ENCODE peak calls at places on chromosomes 11 and 22, in four cellular contexts. One of them, this sample, is unnamed.

GRCh38 chr11:113014731-113015455 is 53.7 kb downstream of the NCAM1 start:
- DNase-seq in mammary epithelial cell: no peak
- DNase-seq in dorsolateral prefrontal cortex: peak; percentile 76
- DNase-seq in hepatocyte: peak; percentile 46
- DNase-seq in this sample: no peak

GRCh38 chr11:32792948-32793475 is 1.4 kb downstream of the CCDC73 start:
- DNase-seq in dorsolateral prefrontal cortex: no peak
- DNase-seq in mammary epithelial cell: peak; percentile 28
- DNase-seq in hepatocyte: peak; percentile 66
- DNase-seq in this sample: peak; percentile 13

GRCh38 chr22:47600791-47601400 is 838.4 kb downstream of the TBC1D22A start:
- DNase-seq in hepatocyte: no peak
- DNase-seq in dorsolateral prefrontal cortex: no peak
- DNase-seq in mammary epithelial cell: no peak
- DNase-seq in this sample: no peak

GRCh38 chr11:122696662-122697061 is 41.1 kb downstream of the UBASH3B start:
- DNase-seq in dorsolateral prefrontal cortex: no peak
- DNase-seq in hepatocyte: no peak
- DNase-seq in mammary epithelial cell: no peak
- DNase-seq in this sample: no peak

GRCh38 chr11:32821517-32821916 is 8.2 kb upstream of the PRRG4 start:
- DNase-seq in hepatocyte: no peak
- DNase-seq in mammary epithelial cell: peak; percentile 89
- DNase-seq in dorsolateral prefrontal cortex: no peak
- DNase-seq in this sample: no peak

GRCh38 chr11:48055292-48056132 is 75.2 kb downstream of the PTPRJ start:
- DNase-seq in mammary epithelial cell: peak; percentile 65
- DNase-seq in hepatocyte: peak; percentile 44
- DNase-seq in dorsolateral prefrontal cortex: no peak
- DNase-seq in this sample: no peak

GRCh38 chr11:101390539-101390938 is 193.3 kb downstream of the TRPC6 start:
- DNase-seq in mammary epithelial cell: no peak
- DNase-seq in dorsolateral prefrontal cortex: no peak
- DNase-seq in hepatocyte: no peak
- DNase-seq in this sample: no peak

GRCh38 chr22:33049125-33049729 is 9.0 kb downstream of the SYN3 start:
- DNase-seq in hepatocyte: peak; percentile 88
- DNase-seq in mammary epithelial cell: peak; percentile 41
- DNase-seq in dorsolateral prefrontal cortex: peak; percentile 76
- DNase-seq in this sample: peak; percentile 19

GRCh38 chr11:66131937-66132632 is 62.0 kb downstream of the PACS1 start:
- DNase-seq in dorsolateral prefrontal cortex: no peak
- DNase-seq in mammary epithelial cell: no peak
- DNase-seq in hepatocyte: no peak
- DNase-seq in this sample: no peak

GRCh38 chr11:122853971-122854446 is 15.7 kb downstream of the CRTAM start:
- DNase-seq in hepatocyte: peak; percentile 83
- DNase-seq in dorsolateral prefrontal cortex: no peak
- DNase-seq in mammary epithelial cell: peak; percentile 72
- DNase-seq in this sample: no peak

GRCh38 chr11:70727899-70728620 is 329.7 kb downstream of the CTTN start:
- DNase-seq in mammary epithelial cell: no peak
- DNase-seq in hepatocyte: no peak
- DNase-seq in dorsolateral prefrontal cortex: peak; percentile 8
- DNase-seq in this sample: no peak

GRCh38 chr11:70725786-70726185 is 327.5 kb downstream of the CTTN start:
- DNase-seq in dorsolateral prefrontal cortex: no peak
- DNase-seq in mammary epithelial cell: no peak
- DNase-seq in hepatocyte: no peak
- DNase-seq in this sample: no peak

GRCh38 chr11:70727021-70727420 is 328.7 kb downstream of the CTTN start:
- DNase-seq in dorsolateral prefrontal cortex: no peak
- DNase-seq in hepatocyte: no peak
- DNase-seq in mammary epithelial cell: no peak
- DNase-seq in this sample: no peak

GRCh38 chr11:70721006-70721405 is 322.7 kb downstream of the CTTN start:
- DNase-seq in mammary epithelial cell: no peak
- DNase-seq in dorsolateral prefrontal cortex: no peak
- DNase-seq in hepatocyte: no peak
- DNase-seq in this sample: no peak

GRCh38 chr11:70725272-70725671 is 326.9 kb downstream of the CTTN start:
- DNase-seq in hepatocyte: no peak
- DNase-seq in mammary epithelial cell: no peak
- DNase-seq in dorsolateral prefrontal cortex: no peak
- DNase-seq in this sample: no peak
- H3K27ac ChIP-seq in hepatocyte: no peak overlapping the region
- H3K27ac ChIP-seq in mammary epithelial cell: no peak overlapping the region
- H3K27ac ChIP-seq in dorsolateral prefrontal cortex: no peak overlapping the region
- H3K27ac ChIP-seq in this sample: no peak overlapping the region

DNA sequence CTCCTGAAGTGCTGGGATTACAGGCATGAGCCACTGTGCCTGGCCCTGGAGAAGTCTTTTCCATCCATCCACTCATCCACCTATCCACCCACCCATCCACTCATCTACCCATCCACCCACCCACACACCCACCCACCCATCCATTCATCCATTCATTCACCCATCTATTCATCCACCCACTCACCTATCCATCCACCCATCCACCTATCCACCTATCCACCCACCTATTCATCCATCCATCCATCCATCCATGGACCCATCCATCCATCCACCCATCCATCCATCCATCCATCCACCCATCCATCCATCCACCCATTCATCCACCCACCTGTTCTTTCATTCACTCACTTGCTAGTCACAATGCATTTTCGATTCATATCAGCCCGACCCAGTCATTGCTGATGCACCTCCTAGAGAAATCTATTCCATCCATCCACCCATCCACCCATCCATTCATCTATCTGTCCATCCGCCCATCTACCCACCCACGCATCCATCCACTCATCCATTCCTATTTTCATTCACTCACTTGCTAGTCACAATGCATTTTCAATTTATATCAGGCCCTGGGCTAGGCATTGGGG is 17.7 kb upstream of the SUN2 start:
- DNase-seq in dorsolateral prefrontal cortex: no peak
- DNase-seq in mammary epithelial cell: no peak
- DNase-seq in hepatocyte: no peak
- DNase-seq in this sample: no peak
- H3K27ac ChIP-seq in dorsolateral prefrontal cortex: no peak overlapping the region
- H3K27ac ChIP-seq in mammary epithelial cell: no peak overlapping the region
- H3K27ac ChIP-seq in hepatocyte: no peak overlapping the region
- H3K27ac ChIP-seq in this sample: no peak overlapping the region

GRCh38 chr11:130416906-130417305 is 11.5 kb downstream of the ADAMTS8 start:
- DNase-seq in hepatocyte: no peak
- DNase-seq in mammary epithelial cell: no peak
- DNase-seq in dorsolateral prefrontal cortex: no peak
- DNase-seq in this sample: no peak

GRCh38 chr11:130416537-130416896 is 11.9 kb downstream of the ADAMTS8 start:
- DNase-seq in mammary epithelial cell: no peak
- DNase-seq in hepatocyte: no peak
- DNase-seq in dorsolateral prefrontal cortex: no peak
- DNase-seq in this sample: no peak

GRCh38 chr11:130415719-130416536 is 12.5 kb downstream of the ADAMTS8 start:
- DNase-seq in hepatocyte: no peak
- DNase-seq in dorsolateral prefrontal cortex: no peak
- DNase-seq in mammary epithelial cell: no peak
- DNase-seq in this sample: no peak

GRCh38 chr11:130418756-130419155 is 9.7 kb downstream of the ADAMTS8 start:
- DNase-seq in dorsolateral prefrontal cortex: no peak
- DNase-seq in mammary epithelial cell: no peak
- DNase-seq in hepatocyte: no peak
- DNase-seq in this sample: no peak

DNA sequence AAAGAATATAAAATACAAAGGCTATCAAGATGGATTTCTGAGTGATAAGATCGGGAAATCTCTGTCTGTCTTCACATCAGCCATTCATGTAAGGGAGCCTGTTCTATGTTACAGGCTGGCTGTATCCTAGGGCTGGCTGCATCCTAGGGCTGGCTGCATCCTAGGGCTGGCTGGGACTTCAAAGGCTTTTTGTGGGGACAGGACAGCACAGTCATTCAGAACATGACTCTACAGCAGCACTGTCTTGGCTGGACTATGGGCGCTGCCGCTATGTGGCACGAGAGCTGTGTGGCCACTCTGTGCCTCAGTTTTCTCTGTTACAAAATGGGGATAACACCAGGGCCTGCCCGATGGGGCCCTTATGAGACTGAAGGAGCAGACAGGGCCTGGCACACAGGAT is 10.2 kb downstream of the ADAMTS8 start:
- DNase-seq in hepatocyte: no peak
- DNase-seq in dorsolateral prefrontal cortex: peak; percentile 68
- DNase-seq in mammary epithelial cell: no peak
- DNase-seq in this sample: peak; percentile 36
- H3K27ac ChIP-seq in hepatocyte: no peak overlapping the region
- H3K27ac ChIP-seq in dorsolateral prefrontal cortex: peak overlapping the region; percentile 90
- H3K27ac ChIP-seq in mammary epithelial cell: no peak overlapping the region
- H3K27ac ChIP-seq in this sample: peak overlapping the region; percentile 69

GRCh38 chr22:36872866-36873498 is 12.2 kb downstream of the NCF4 start:
- DNase-seq in dorsolateral prefrontal cortex: no peak
- DNase-seq in mammary epithelial cell: no peak
- DNase-seq in hepatocyte: no peak
- DNase-seq in this sample: no peak
- H3K27ac ChIP-seq in dorsolateral prefrontal cortex: no peak overlapping the region
- H3K27ac ChIP-seq in mammary epithelial cell: no peak overlapping the region
- H3K27ac ChIP-seq in hepatocyte: no peak overlapping the region
- H3K27ac ChIP-seq in this sample: no peak overlapping the region

GRCh38 chr11:75160880-75161279 is 10.0 kb downstream of the SLCO2B1 start:
- DNase-seq in dorsolateral prefrontal cortex: no peak
- DNase-seq in mammary epithelial cell: no peak
- DNase-seq in hepatocyte: no peak
- DNase-seq in this sample: no peak
- H3K27ac ChIP-seq in dorsolateral prefrontal cortex: peak overlapping the region; percentile 81
- H3K27ac ChIP-seq in mammary epithelial cell: no peak overlapping the region
- H3K27ac ChIP-seq in hepatocyte: peak overlapping the region; percentile 98
- H3K27ac ChIP-seq in this sample: no peak overlapping the region

DNA sequence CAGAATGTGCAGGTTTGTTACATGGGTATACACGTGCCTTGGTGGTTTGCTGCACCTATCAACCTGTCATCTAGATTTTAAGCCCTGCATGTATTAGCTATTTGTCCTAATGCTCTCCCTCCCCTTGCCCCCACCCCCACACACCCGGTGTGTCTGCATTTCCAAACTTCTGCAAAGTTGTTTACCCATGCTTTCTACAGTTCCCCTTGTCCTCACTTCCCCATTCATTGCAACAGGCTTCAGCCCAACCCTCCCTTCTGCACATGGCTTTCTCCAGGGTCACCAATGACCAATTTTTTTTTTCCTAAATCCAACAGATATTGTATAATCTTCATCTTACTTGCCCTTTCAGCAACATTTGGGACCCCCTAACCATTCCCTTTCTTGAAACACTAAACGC is 32.0 kb upstream of the NUP50 start:
- DNase-seq in hepatocyte: no peak
- DNase-seq in mammary epithelial cell: no peak
- DNase-seq in dorsolateral prefrontal cortex: no peak
- DNase-seq in this sample: no peak
- H3K27ac ChIP-seq in hepatocyte: no peak overlapping the region
- H3K27ac ChIP-seq in mammary epithelial cell: no peak overlapping the region
- H3K27ac ChIP-seq in dorsolateral prefrontal cortex: no peak overlapping the region
- H3K27ac ChIP-seq in this sample: no peak overlapping the region

GRCh38 chr11:71137376-71137775 is 115.0 kb downstream of the SHANK2 start:
- DNase-seq in mammary epithelial cell: no peak
- DNase-seq in hepatocyte: no peak
- DNase-seq in dorsolateral prefrontal cortex: no peak
- DNase-seq in this sample: no peak
- H3K27ac ChIP-seq in mammary epithelial cell: no peak overlapping the region
- H3K27ac ChIP-seq in hepatocyte: no peak overlapping the region
- H3K27ac ChIP-seq in dorsolateral prefrontal cortex: no peak overlapping the region
- H3K27ac ChIP-seq in this sample: no peak overlapping the region

GRCh38 chr22:50306753-50307749 is at the start of gene PLXNB2:
- DNase-seq in dorsolateral prefrontal cortex: peak; percentile 80
- DNase-seq in mammary epithelial cell: peak; percentile 65
- DNase-seq in hepatocyte: peak; percentile 92
- DNase-seq in this sample: peak; percentile 85

GRCh38 chr22:50308986-50309600 is 1.6 kb upstream of the PLXNB2 start:
- DNase-seq in hepatocyte: no peak
- DNase-seq in dorsolateral prefrontal cortex: no peak
- DNase-seq in mammary epithelial cell: no peak
- DNase-seq in this sample: no peak

GRCh38 chr22:50308597-50308935 is 1.1 kb upstream of the PLXNB2 start:
- DNase-seq in hepatocyte: no peak
- DNase-seq in mammary epithelial cell: no peak
- DNase-seq in dorsolateral prefrontal cortex: peak; percentile 69
- DNase-seq in this sample: peak; percentile 36

GRCh38 chr22:50309601-50309991 is 2.1 kb upstream of the PLXNB2 start:
- DNase-seq in hepatocyte: no peak
- DNase-seq in mammary epithelial cell: no peak
- DNase-seq in dorsolateral prefrontal cortex: no peak
- DNase-seq in this sample: no peak

DNA sequence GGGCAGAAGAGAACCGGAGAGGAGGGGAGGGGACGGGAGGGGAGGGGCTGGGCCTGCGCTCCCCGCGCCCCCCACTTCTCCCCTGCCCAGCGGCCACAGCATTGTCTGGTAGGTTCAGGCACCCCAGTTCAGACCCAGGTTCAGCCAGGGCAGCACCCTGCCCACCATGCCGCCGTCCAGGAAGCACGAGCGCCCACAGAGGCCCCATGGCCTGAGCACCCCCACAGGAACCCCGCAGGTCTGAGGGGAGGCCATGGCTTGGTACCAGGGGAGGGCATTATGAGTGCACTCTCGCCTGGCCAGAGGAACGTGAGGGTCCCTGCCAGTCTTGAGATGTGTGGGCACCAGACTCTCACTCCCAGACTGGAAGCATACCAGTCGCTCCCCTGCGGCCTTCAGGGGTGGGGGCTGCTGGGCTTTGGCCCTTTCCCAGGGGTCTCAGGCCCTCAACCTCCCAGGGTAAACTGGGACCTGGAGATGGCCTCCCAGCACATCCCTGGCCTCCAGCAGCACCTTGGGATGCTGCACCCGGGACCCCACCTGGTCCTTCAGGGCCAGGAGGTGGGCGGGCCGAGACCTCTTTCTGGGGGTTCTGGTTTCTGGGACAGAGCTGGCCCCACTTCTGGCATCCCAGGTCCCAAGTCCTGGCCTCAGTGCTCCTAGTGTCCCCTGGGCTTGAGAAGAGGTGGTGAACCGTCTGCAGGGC is 598 bp upstream of the PLXNB2 start:
- DNase-seq in hepatocyte: no peak
- DNase-seq in mammary epithelial cell: no peak
- DNase-seq in dorsolateral prefrontal cortex: no peak
- DNase-seq in this sample: no peak
- H3K27ac ChIP-seq in hepatocyte: peak overlapping the region; percentile 85
- H3K27ac ChIP-seq in mammary epithelial cell: no peak overlapping the region
- H3K27ac ChIP-seq in dorsolateral prefrontal cortex: peak overlapping the region; percentile 89
- H3K27ac ChIP-seq in this sample: peak overlapping the region; percentile 81

This sample was measured in substantia nigra.